ENCODE peak calls at places on chromosomes 3 and 15, in seven cellular contexts. One of them, this sample, is unnamed.

GRCh38 chr15:58267026-58267425 is 128.8 kb downstream of the AQP9 start:
- DNase-seq in H9: no peak
- DNase-seq in WERI-Rb-1: no peak
- DNase-seq in fibroblast of pulmonary artery: no peak
- DNase-seq in progenitor cell of endocrine pancreas: no peak
- DNase-seq in heart left ventricle: no peak
- DNase-seq in mesothelial cell of epicardium: no peak
- DNase-seq in this sample: no peak

GRCh38 chr3:12588674-12589054 is 31.8 kb downstream of the MKRN2 start:
- DNase-seq in H9: no peak
- DNase-seq in WERI-Rb-1: no peak
- DNase-seq in fibroblast of pulmonary artery: no peak
- DNase-seq in progenitor cell of endocrine pancreas: no peak
- DNase-seq in heart left ventricle: no peak
- DNase-seq in mesothelial cell of epicardium: no peak
- DNase-seq in this sample: no peak

GRCh38 chr3:37652851-37653250 is 208.8 kb upstream of the CTDSPL start:
- DNase-seq in H9: no peak
- DNase-seq in WERI-Rb-1: no peak
- DNase-seq in fibroblast of pulmonary artery: no peak
- DNase-seq in progenitor cell of endocrine pancreas: no peak
- DNase-seq in heart left ventricle: peak
- DNase-seq in mesothelial cell of epicardium: no peak
- DNase-seq in this sample: no peak

GRCh38 chr3:46276497-46277099 is 34.3 kb downstream of the CCR3 start:
- DNase-seq in H9: peak
- DNase-seq in WERI-Rb-1: peak
- DNase-seq in fibroblast of pulmonary artery: peak
- DNase-seq in progenitor cell of endocrine pancreas: peak
- DNase-seq in heart left ventricle: peak
- DNase-seq in mesothelial cell of epicardium: no peak
- DNase-seq in this sample: no peak

GRCh38 chr3:72279631-72280041 is 494.7 kb upstream of the PROK2 start:
- DNase-seq in H9: no peak
- DNase-seq in WERI-Rb-1: no peak
- DNase-seq in fibroblast of pulmonary artery: no peak
- DNase-seq in progenitor cell of endocrine pancreas: no peak
- DNase-seq in heart left ventricle: no peak
- DNase-seq in mesothelial cell of epicardium: no peak
- DNase-seq in this sample: no peak

GRCh38 chr15:28178290-28178689 is 79.2 kb upstream of the OCA2 start:
- DNase-seq in H9: no peak
- DNase-seq in WERI-Rb-1: no peak
- DNase-seq in fibroblast of pulmonary artery: peak
- DNase-seq in progenitor cell of endocrine pancreas: no peak
- DNase-seq in heart left ventricle: no peak
- DNase-seq in mesothelial cell of epicardium: no peak
- DNase-seq in this sample: no peak

GRCh38 chr3:38313685-38314084 is 31.6 kb downstream of the SLC22A14 start:
- DNase-seq in H9: no peak
- DNase-seq in WERI-Rb-1: no peak
- DNase-seq in fibroblast of pulmonary artery: no peak
- DNase-seq in progenitor cell of endocrine pancreas: no peak
- DNase-seq in heart left ventricle: no peak
- DNase-seq in mesothelial cell of epicardium: no peak
- DNase-seq in this sample: no peak

GRCh38 chr3:136366289-136366688 is 116.1 kb downstream of the PCCB start:
- DNase-seq in H9: no peak
- DNase-seq in WERI-Rb-1: no peak
- DNase-seq in fibroblast of pulmonary artery: peak
- DNase-seq in progenitor cell of endocrine pancreas: no peak
- DNase-seq in heart left ventricle: no peak
- DNase-seq in mesothelial cell of epicardium: no peak
- DNase-seq in this sample: no peak

GRCh38 chr3:196322-197153 is at the start of gene CHL1:
- DNase-seq in H9: peak
- DNase-seq in WERI-Rb-1: peak
- DNase-seq in fibroblast of pulmonary artery: no peak
- DNase-seq in progenitor cell of endocrine pancreas: peak
- DNase-seq in heart left ventricle: peak
- DNase-seq in mesothelial cell of epicardium: peak
- DNase-seq in this sample: peak

DNA sequence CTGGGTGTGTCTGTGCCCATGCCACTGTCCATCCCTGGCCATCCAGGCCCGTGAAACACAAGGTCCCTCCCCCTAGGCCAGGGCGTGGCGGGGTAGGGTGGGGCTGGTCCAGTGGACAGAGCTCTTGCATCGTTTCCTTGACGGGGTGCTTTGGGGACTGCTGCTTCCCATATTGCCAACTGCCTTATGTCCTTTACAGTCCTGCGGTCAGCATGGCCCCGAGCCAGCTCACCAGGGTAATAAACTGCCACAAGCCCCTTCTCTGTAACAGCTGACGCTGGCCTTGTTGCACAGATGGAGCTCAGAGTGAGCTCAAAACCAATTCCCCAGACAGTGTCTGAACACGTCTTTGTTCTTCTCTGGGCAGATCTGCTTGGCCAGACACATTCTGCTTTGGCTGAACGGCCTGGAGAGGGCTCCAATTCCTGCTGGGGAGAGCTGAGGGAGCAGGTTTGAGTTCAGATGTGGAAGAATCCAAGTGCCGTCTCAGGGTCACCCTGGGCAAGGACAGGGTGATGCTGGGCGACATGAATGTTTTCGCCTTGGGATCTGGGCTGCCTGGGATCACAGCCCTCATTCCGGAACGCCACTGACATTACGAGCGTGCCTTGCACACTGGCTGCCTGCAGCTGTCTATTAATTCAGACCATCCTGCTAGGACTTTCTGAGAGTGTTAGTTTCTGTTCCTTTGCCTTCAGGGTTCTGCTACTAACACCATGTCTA is 51.5 kb downstream of the RGMA start:
- DNase-seq in H9: no peak
- DNase-seq in WERI-Rb-1: peak
- DNase-seq in fibroblast of pulmonary artery: peak
- DNase-seq in progenitor cell of endocrine pancreas: no peak
- DNase-seq in heart left ventricle: peak
- DNase-seq in mesothelial cell of epicardium: no peak
- DNase-seq in this sample: no peak
- TF ChIP-seq CTCF in H9: peak
- TF ChIP-seq CTCF in WERI-Rb-1: peak
- TF ChIP-seq CTCF in fibroblast of pulmonary artery: peak
- TF ChIP-seq CTCF in progenitor cell of endocrine pancreas: no peak
- TF ChIP-seq CTCF in heart left ventricle: no peak
- TF ChIP-seq CTCF in mesothelial cell of epicardium: no peak
- TF ChIP-seq CTCF in this sample: peak

GRCh38 chr3:9867106-9867505 is 12.9 kb downstream of the CIDEC start:
- DNase-seq in H9: no peak
- DNase-seq in WERI-Rb-1: no peak
- DNase-seq in fibroblast of pulmonary artery: no peak
- DNase-seq in progenitor cell of endocrine pancreas: no peak
- DNase-seq in heart left ventricle: no peak
- DNase-seq in mesothelial cell of epicardium: no peak
- DNase-seq in this sample: no peak

GRCh38 chr3:9862391-9863235 is 17.4 kb downstream of the CIDEC start:
- DNase-seq in H9: peak
- DNase-seq in WERI-Rb-1: no peak
- DNase-seq in fibroblast of pulmonary artery: peak
- DNase-seq in progenitor cell of endocrine pancreas: peak
- DNase-seq in heart left ventricle: peak
- DNase-seq in mesothelial cell of epicardium: no peak
- DNase-seq in this sample: no peak

GRCh38 chr3:9869955-9870354 is 10.1 kb downstream of the CIDEC start:
- DNase-seq in H9: no peak
- DNase-seq in WERI-Rb-1: no peak
- DNase-seq in fibroblast of pulmonary artery: no peak
- DNase-seq in progenitor cell of endocrine pancreas: no peak
- DNase-seq in heart left ventricle: no peak
- DNase-seq in mesothelial cell of epicardium: no peak
- DNase-seq in this sample: no peak

GRCh38 chr3:9870978-9871377 is 9.1 kb downstream of the CIDEC start:
- DNase-seq in H9: no peak
- DNase-seq in WERI-Rb-1: no peak
- DNase-seq in fibroblast of pulmonary artery: peak
- DNase-seq in progenitor cell of endocrine pancreas: no peak
- DNase-seq in heart left ventricle: no peak
- DNase-seq in mesothelial cell of epicardium: no peak
- DNase-seq in this sample: no peak

GRCh38 chr3:9866639-9867038 is 13.4 kb downstream of the CIDEC start:
- DNase-seq in H9: no peak
- DNase-seq in WERI-Rb-1: no peak
- DNase-seq in fibroblast of pulmonary artery: peak
- DNase-seq in progenitor cell of endocrine pancreas: no peak
- DNase-seq in heart left ventricle: no peak
- DNase-seq in mesothelial cell of epicardium: no peak
- DNase-seq in this sample: no peak
- TF ChIP-seq CTCF in H9: no peak
- TF ChIP-seq CTCF in WERI-Rb-1: no peak
- TF ChIP-seq CTCF in fibroblast of pulmonary artery: no peak
- TF ChIP-seq CTCF in progenitor cell of endocrine pancreas: no peak
- TF ChIP-seq CTCF in heart left ventricle: no peak
- TF ChIP-seq CTCF in mesothelial cell of epicardium: no peak
- TF ChIP-seq CTCF in this sample: no peak

GRCh38 chr3:128051837-128052766 is at the start of gene SEC61A1:
- DNase-seq in H9: peak
- DNase-seq in WERI-Rb-1: peak
- DNase-seq in fibroblast of pulmonary artery: peak
- DNase-seq in progenitor cell of endocrine pancreas: peak
- DNase-seq in heart left ventricle: peak
- DNase-seq in mesothelial cell of epicardium: peak
- DNase-seq in this sample: peak

GRCh38 chr3:128052831-128053419 is 688 bp downstream of the SEC61A1 start:
- DNase-seq in H9: no peak
- DNase-seq in WERI-Rb-1: no peak
- DNase-seq in fibroblast of pulmonary artery: no peak
- DNase-seq in progenitor cell of endocrine pancreas: no peak
- DNase-seq in heart left ventricle: no peak
- DNase-seq in mesothelial cell of epicardium: no peak
- DNase-seq in this sample: no peak

GRCh38 chr3:128053614-128054013 is 1.4 kb downstream of the SEC61A1 start:
- DNase-seq in H9: no peak
- DNase-seq in WERI-Rb-1: no peak
- DNase-seq in fibroblast of pulmonary artery: no peak
- DNase-seq in progenitor cell of endocrine pancreas: no peak
- DNase-seq in heart left ventricle: no peak
- DNase-seq in mesothelial cell of epicardium: no peak
- DNase-seq in this sample: no peak

GRCh38 chr3:128050597-128050996 is 1.6 kb upstream of the SEC61A1 start:
- DNase-seq in H9: no peak
- DNase-seq in WERI-Rb-1: no peak
- DNase-seq in fibroblast of pulmonary artery: peak
- DNase-seq in progenitor cell of endocrine pancreas: no peak
- DNase-seq in heart left ventricle: no peak
- DNase-seq in mesothelial cell of epicardium: no peak
- DNase-seq in this sample: no peak

GRCh38 chr3:128051459-128051836 is 789 bp upstream of the SEC61A1 start:
- DNase-seq in H9: no peak
- DNase-seq in WERI-Rb-1: peak
- DNase-seq in fibroblast of pulmonary artery: no peak
- DNase-seq in progenitor cell of endocrine pancreas: no peak
- DNase-seq in heart left ventricle: no peak
- DNase-seq in mesothelial cell of epicardium: no peak
- DNase-seq in this sample: no peak
- TF ChIP-seq CTCF in H9: no peak
- TF ChIP-seq CTCF in WERI-Rb-1: no peak
- TF ChIP-seq CTCF in fibroblast of pulmonary artery: no peak
- TF ChIP-seq CTCF in progenitor cell of endocrine pancreas: no peak
- TF ChIP-seq CTCF in heart left ventricle: no peak
- TF ChIP-seq CTCF in mesothelial cell of epicardium: no peak
- TF ChIP-seq CTCF in this sample: no peak

GRCh38 chr15:49864251-49864650 is 243.4 kb downstream of the DTWD1 start:
- DNase-seq in H9: no peak
- DNase-seq in WERI-Rb-1: no peak
- DNase-seq in fibroblast of pulmonary artery: no peak
- DNase-seq in progenitor cell of endocrine pancreas: no peak
- DNase-seq in heart left ventricle: no peak
- DNase-seq in mesothelial cell of epicardium: no peak
- DNase-seq in this sample: no peak
- TF ChIP-seq CTCF in H9: no peak
- TF ChIP-seq CTCF in WERI-Rb-1: no peak
- TF ChIP-seq CTCF in fibroblast of pulmonary artery: no peak
- TF ChIP-seq CTCF in progenitor cell of endocrine pancreas: no peak
- TF ChIP-seq CTCF in heart left ventricle: no peak
- TF ChIP-seq CTCF in mesothelial cell of epicardium: no peak
- TF ChIP-seq CTCF in this sample: no peak

GRCh38 chr3:156339491-156339890 is 215.4 kb downstream of the SSR3 start:
- DNase-seq in H9: no peak
- DNase-seq in WERI-Rb-1: no peak
- DNase-seq in fibroblast of pulmonary artery: no peak
- DNase-seq in progenitor cell of endocrine pancreas: no peak
- DNase-seq in heart left ventricle: no peak
- DNase-seq in mesothelial cell of epicardium: no peak
- DNase-seq in this sample: no peak
- TF ChIP-seq CTCF in H9: no peak
- TF ChIP-seq CTCF in WERI-Rb-1: no peak
- TF ChIP-seq CTCF in fibroblast of pulmonary artery: no peak
- TF ChIP-seq CTCF in progenitor cell of endocrine pancreas: no peak
- TF ChIP-seq CTCF in heart left ventricle: no peak
- TF ChIP-seq CTCF in mesothelial cell of epicardium: no peak
- TF ChIP-seq CTCF in this sample: no peak

GRCh38 chr15:36208868-36209582 is 370.4 kb upstream of the CDIN1 start:
- DNase-seq in H9: no peak
- DNase-seq in WERI-Rb-1: no peak
- DNase-seq in fibroblast of pulmonary artery: peak
- DNase-seq in progenitor cell of endocrine pancreas: no peak
- DNase-seq in heart left ventricle: no peak
- DNase-seq in mesothelial cell of epicardium: no peak
- DNase-seq in this sample: no peak
- TF ChIP-seq CTCF in H9: no peak
- TF ChIP-seq CTCF in WERI-Rb-1: no peak
- TF ChIP-seq CTCF in fibroblast of pulmonary artery: peak
- TF ChIP-seq CTCF in progenitor cell of endocrine pancreas: no peak
- TF ChIP-seq CTCF in heart left ventricle: no peak
- TF ChIP-seq CTCF in mesothelial cell of epicardium: no peak
- TF ChIP-seq CTCF in this sample: no peak

GRCh38 chr15:74311734-74312444 is 55.6 kb downstream of the CYP11A1 start:
- DNase-seq in H9: peak
- DNase-seq in WERI-Rb-1: peak
- DNase-seq in fibroblast of pulmonary artery: peak
- DNase-seq in progenitor cell of endocrine pancreas: no peak
- DNase-seq in heart left ventricle: peak
- DNase-seq in mesothelial cell of epicardium: no peak
- DNase-seq in this sample: no peak
- TF ChIP-seq CTCF in H9: peak
- TF ChIP-seq CTCF in WERI-Rb-1: peak
- TF ChIP-seq CTCF in fibroblast of pulmonary artery: peak
- TF ChIP-seq CTCF in progenitor cell of endocrine pancreas: peak
- TF ChIP-seq CTCF in heart left ventricle: peak
- TF ChIP-seq CTCF in mesothelial cell of epicardium: no peak
- TF ChIP-seq CTCF in this sample: peak